ENCODE peak calls at places on chromosomes 11 and 22, in eight cellular contexts. One of them, this sample, is unnamed.

GRCh38 chr22:42060489-42060888 is 10.1 kb downstream of the NAGA start:
- DNase-seq in testis: no peak
- DNase-seq in HCT116: no peak
- DNase-seq in aorta: no peak
- DNase-seq in prostate gland: no peak
- DNase-seq in heart left ventricle: no peak
- DNase-seq in ovary: no peak
- DNase-seq in body of pancreas: no peak
- DNase-seq in this sample: no peak

GRCh38 chr11:33266418-33267215 is 9.4 kb downstream of the HIPK3 start:
- DNase-seq in testis: peak; percentile 76
- DNase-seq in ovary: peak; percentile 44
- DNase-seq in body of pancreas: peak; percentile 66
- DNase-seq in HCT116: no peak
- DNase-seq in aorta: no peak
- DNase-seq in heart left ventricle: peak; percentile 66
- DNase-seq in prostate gland: no peak
- DNase-seq in this sample: no peak

GRCh38 chr11:1706634-1707400 is 9.8 kb downstream of the KRTAP5-6 start:
- DNase-seq in ovary: no peak
- DNase-seq in prostate gland: no peak
- DNase-seq in HCT116: no peak
- DNase-seq in body of pancreas: peak; percentile 28
- DNase-seq in aorta: no peak
- DNase-seq in testis: no peak
- DNase-seq in heart left ventricle: no peak
- DNase-seq in this sample: peak; percentile 76

GRCh38 chr11:18836415-18836814 is 44.8 kb upstream of the PTPN5 start:
- DNase-seq in prostate gland: no peak
- DNase-seq in testis: no peak
- DNase-seq in ovary: no peak
- DNase-seq in heart left ventricle: no peak
- DNase-seq in aorta: no peak
- DNase-seq in HCT116: no peak
- DNase-seq in body of pancreas: no peak
- DNase-seq in this sample: no peak

GRCh38 chr11:103967985-103968384 is 68.5 kb upstream of the DDI1 start:
- DNase-seq in body of pancreas: no peak
- DNase-seq in heart left ventricle: no peak
- DNase-seq in HCT116: no peak
- DNase-seq in prostate gland: no peak
- DNase-seq in aorta: no peak
- DNase-seq in ovary: no peak
- DNase-seq in testis: no peak
- DNase-seq in this sample: no peak

GRCh38 chr11:69576069-69576782 is 64.7 kb upstream of the CCND1 start:
- DNase-seq in ovary: no peak
- DNase-seq in prostate gland: no peak
- DNase-seq in heart left ventricle: peak; percentile 39
- DNase-seq in body of pancreas: no peak
- DNase-seq in aorta: no peak
- DNase-seq in HCT116: no peak
- DNase-seq in testis: no peak
- DNase-seq in this sample: no peak

GRCh38 chr22:44928711-44929347 is 81.0 kb downstream of the PHF21B start:
- DNase-seq in aorta: peak; percentile 51
- DNase-seq in ovary: no peak
- DNase-seq in body of pancreas: no peak
- DNase-seq in testis: no peak
- DNase-seq in heart left ventricle: no peak
- DNase-seq in HCT116: no peak
- DNase-seq in prostate gland: no peak
- DNase-seq in this sample: peak; percentile 53

GRCh38 chr11:108483163-108483562 is 15.0 kb downstream of the POGLUT3 start:
- DNase-seq in HCT116: no peak
- DNase-seq in aorta: no peak
- DNase-seq in ovary: no peak
- DNase-seq in heart left ventricle: no peak
- DNase-seq in testis: no peak
- DNase-seq in body of pancreas: no peak
- DNase-seq in prostate gland: no peak
- DNase-seq in this sample: no peak

GRCh38 chr11:119222308-119222707 is 16.2 kb downstream of the CBL start:
- DNase-seq in ovary: no peak
- DNase-seq in prostate gland: no peak
- DNase-seq in heart left ventricle: no peak
- DNase-seq in aorta: no peak
- DNase-seq in HCT116: no peak
- DNase-seq in body of pancreas: no peak
- DNase-seq in testis: no peak
- DNase-seq in this sample: no peak

GRCh38 chr22:47901911-47902310 is 1139.5 kb downstream of the TBC1D22A start:
- DNase-seq in ovary: no peak
- DNase-seq in body of pancreas: no peak
- DNase-seq in HCT116: no peak
- DNase-seq in testis: no peak
- DNase-seq in heart left ventricle: no peak
- DNase-seq in aorta: no peak
- DNase-seq in prostate gland: no peak
- DNase-seq in this sample: no peak

GRCh38 chr11:80104196-80104595 is 663.4 kb upstream of the TENM4 start:
- DNase-seq in HCT116: no peak
- DNase-seq in heart left ventricle: no peak
- DNase-seq in prostate gland: no peak
- DNase-seq in ovary: no peak
- DNase-seq in body of pancreas: no peak
- DNase-seq in testis: no peak
- DNase-seq in aorta: no peak
- DNase-seq in this sample: no peak

GRCh38 chr11:93570759-93571413 is 27.7 kb upstream of the SMCO4 start:
- DNase-seq in ovary: peak; percentile 15
- DNase-seq in body of pancreas: peak; percentile 65
- DNase-seq in testis: peak; percentile 13
- DNase-seq in heart left ventricle: no peak
- DNase-seq in aorta: no peak
- DNase-seq in HCT116: no peak
- DNase-seq in prostate gland: peak; percentile 10
- DNase-seq in this sample: no peak

GRCh38 chr11:113073290-113073953 is 112.2 kb downstream of the NCAM1 start:
- DNase-seq in ovary: no peak
- DNase-seq in heart left ventricle: peak; percentile 44
- DNase-seq in prostate gland: no peak
- DNase-seq in aorta: no peak
- DNase-seq in body of pancreas: no peak
- DNase-seq in testis: no peak
- DNase-seq in HCT116: no peak
- DNase-seq in this sample: no peak

GRCh38 chr22:44625981-44626687 is 75.9 kb upstream of the PRR5 start:
- DNase-seq in ovary: peak; percentile 83
- DNase-seq in prostate gland: peak; percentile 54
- DNase-seq in testis: peak; percentile 83
- DNase-seq in heart left ventricle: peak; percentile 76
- DNase-seq in aorta: peak; percentile 88
- DNase-seq in HCT116: peak; percentile 38
- DNase-seq in body of pancreas: peak; percentile 74
- DNase-seq in this sample: peak; percentile 91

GRCh38 chr11:87033561-87033960 is 4.2 kb upstream of the TMEM135 start:
- DNase-seq in body of pancreas: no peak
- DNase-seq in aorta: no peak
- DNase-seq in HCT116: no peak
- DNase-seq in prostate gland: no peak
- DNase-seq in heart left ventricle: no peak
- DNase-seq in ovary: no peak
- DNase-seq in testis: no peak
- DNase-seq in this sample: no peak

GRCh38 chr22:37211853-37212173 is 464 bp downstream of the SSTR3 start:
- DNase-seq in HCT116: no peak
- DNase-seq in ovary: peak; percentile 54
- DNase-seq in body of pancreas: no peak
- DNase-seq in prostate gland: no peak
- DNase-seq in testis: no peak
- DNase-seq in aorta: peak; percentile 69
- DNase-seq in heart left ventricle: no peak
- DNase-seq in this sample: no peak

GRCh38 chr11:62544521-62545436 is 1.8 kb downstream of the AHNAK start:
- DNase-seq in ovary: peak; percentile 39
- DNase-seq in aorta: no peak
- DNase-seq in body of pancreas: no peak
- DNase-seq in prostate gland: no peak
- DNase-seq in heart left ventricle: peak; percentile 72
- DNase-seq in testis: no peak
- DNase-seq in HCT116: no peak
- DNase-seq in this sample: peak; percentile 44

GRCh38 chr11:69208190-69209037 is 52.7 kb downstream of the SMIM38 start:
- DNase-seq in prostate gland: no peak
- DNase-seq in aorta: peak; percentile 65
- DNase-seq in ovary: no peak
- DNase-seq in testis: no peak
- DNase-seq in body of pancreas: no peak
- DNase-seq in heart left ventricle: no peak
- DNase-seq in HCT116: no peak
- DNase-seq in this sample: no peak

GRCh38 chr22:33472462-33473344 is 414.5 kb upstream of the SYN3 start:
- DNase-seq in prostate gland: no peak
- DNase-seq in HCT116: no peak
- DNase-seq in heart left ventricle: no peak
- DNase-seq in ovary: no peak
- DNase-seq in aorta: no peak
- DNase-seq in body of pancreas: no peak
- DNase-seq in testis: no peak
- DNase-seq in this sample: no peak

GRCh38 chr11:128193633-128194032 is 393.7 kb downstream of the ETS1 start:
- DNase-seq in ovary: no peak
- DNase-seq in testis: no peak
- DNase-seq in prostate gland: no peak
- DNase-seq in heart left ventricle: no peak
- DNase-seq in body of pancreas: no peak
- DNase-seq in HCT116: no peak
- DNase-seq in aorta: no peak
- DNase-seq in this sample: no peak

GRCh38 chr11:117300301-117300700 is 9.2 kb downstream of the BACE1-AS start:
- DNase-seq in heart left ventricle: peak; percentile 47
- DNase-seq in body of pancreas: peak; percentile 74
- DNase-seq in testis: peak; percentile 44
- DNase-seq in HCT116: no peak
- DNase-seq in aorta: peak; percentile 77
- DNase-seq in ovary: peak; percentile 81
- DNase-seq in prostate gland: no peak
- DNase-seq in this sample: no peak

GRCh38 chr11:70353329-70353728 is 45.0 kb upstream of the CTTN start:
- DNase-seq in heart left ventricle: no peak
- DNase-seq in aorta: no peak
- DNase-seq in HCT116: no peak
- DNase-seq in ovary: no peak
- DNase-seq in body of pancreas: no peak
- DNase-seq in prostate gland: no peak
- DNase-seq in testis: no peak
- DNase-seq in this sample: no peak

GRCh38 chr11:69587454-69588081 is 53.4 kb upstream of the CCND1 start:
- DNase-seq in body of pancreas: no peak
- DNase-seq in ovary: no peak
- DNase-seq in prostate gland: no peak
- DNase-seq in aorta: no peak
- DNase-seq in heart left ventricle: no peak
- DNase-seq in HCT116: peak; percentile 23
- DNase-seq in testis: no peak
- DNase-seq in this sample: no peak

GRCh38 chr22:17370766-17371181 is 1.5 kb downstream of the CECR2 start:
- DNase-seq in testis: no peak
- DNase-seq in aorta: no peak
- DNase-seq in HCT116: no peak
- DNase-seq in ovary: no peak
- DNase-seq in prostate gland: no peak
- DNase-seq in body of pancreas: no peak
- DNase-seq in heart left ventricle: no peak
- DNase-seq in this sample: no peak
- H3K4me3 ChIP-seq in testis: peak overlapping the region; percentile 55
- H3K4me3 ChIP-seq in aorta: peak overlapping the region; percentile 18
- H3K4me3 ChIP-seq in HCT116: peak overlapping the region; percentile 33
- H3K4me3 ChIP-seq in ovary: peak overlapping the region; percentile 44
- H3K4me3 ChIP-seq in prostate gland: peak overlapping the region; percentile 50
- H3K4me3 ChIP-seq in body of pancreas: peak overlapping the region; percentile 36
- H3K4me3 ChIP-seq in heart left ventricle: peak overlapping the region; percentile 78
- H3K4me3 ChIP-seq in this sample: peak overlapping the region; percentile 67

GRCh38 chr11:47020793-47021624 is 84.4 kb downstream of the CSTPP1 start:
- DNase-seq in HCT116: no peak
- DNase-seq in aorta: no peak
- DNase-seq in body of pancreas: no peak
- DNase-seq in heart left ventricle: no peak
- DNase-seq in testis: no peak
- DNase-seq in prostate gland: no peak
- DNase-seq in ovary: no peak
- DNase-seq in this sample: no peak
- H3K27ac ChIP-seq in HCT116: no peak overlapping the region
- H3K27ac ChIP-seq in aorta: no peak overlapping the region
- H3K27ac ChIP-seq in body of pancreas: no peak overlapping the region
- H3K27ac ChIP-seq in heart left ventricle: no peak overlapping the region
- H3K27ac ChIP-seq in testis: no peak overlapping the region
- H3K27ac ChIP-seq in prostate gland: no peak overlapping the region
- H3K27ac ChIP-seq in ovary: no peak overlapping the region
- H3K27ac ChIP-seq in this sample: no peak overlapping the region

GRCh38 chr11:133064961-133065360 is 467.3 kb downstream of the OPCML start:
- DNase-seq in heart left ventricle: no peak
- DNase-seq in body of pancreas: no peak
- DNase-seq in prostate gland: no peak
- DNase-seq in testis: no peak
- DNase-seq in HCT116: no peak
- DNase-seq in ovary: no peak
- DNase-seq in aorta: no peak
- DNase-seq in this sample: no peak
- H3K4me3 ChIP-seq in heart left ventricle: no peak overlapping the region
- H3K4me3 ChIP-seq in body of pancreas: no peak overlapping the region
- H3K4me3 ChIP-seq in prostate gland: no peak overlapping the region
- H3K4me3 ChIP-seq in testis: peak overlapping the region; percentile 66
- H3K4me3 ChIP-seq in HCT116: no peak overlapping the region
- H3K4me3 ChIP-seq in ovary: no peak overlapping the region
- H3K4me3 ChIP-seq in aorta: peak overlapping the region; percentile 18
- H3K4me3 ChIP-seq in this sample: no peak overlapping the region

DNA sequence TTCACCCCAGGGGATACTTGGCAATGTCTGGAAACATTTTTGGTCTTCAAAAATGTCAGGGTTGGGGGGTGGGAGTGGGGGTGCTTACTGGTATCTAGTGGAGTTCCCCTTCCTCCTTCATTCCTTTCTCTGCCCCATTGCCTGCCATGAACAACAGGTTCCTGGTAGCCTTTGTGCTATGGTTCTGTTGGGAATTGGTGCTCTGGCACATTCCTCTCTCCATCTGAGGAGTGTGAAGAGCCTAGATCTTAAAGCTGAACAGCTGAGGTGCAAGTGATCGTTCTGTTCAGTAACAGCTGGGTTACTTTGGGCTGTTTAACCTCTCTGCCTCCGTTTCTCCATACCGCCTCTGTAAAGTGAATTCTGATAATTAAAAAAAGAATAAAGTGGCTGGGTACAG is 64.3 kb downstream of the C22orf31 start:
- DNase-seq in HCT116: no peak
- DNase-seq in ovary: no peak
- DNase-seq in testis: no peak
- DNase-seq in heart left ventricle: no peak
- DNase-seq in body of pancreas: no peak
- DNase-seq in prostate gland: no peak
- DNase-seq in aorta: no peak
- DNase-seq in this sample: no peak
- H3K27ac ChIP-seq in HCT116: no peak overlapping the region
- H3K27ac ChIP-seq in ovary: no peak overlapping the region
- H3K27ac ChIP-seq in testis: no peak overlapping the region
- H3K27ac ChIP-seq in heart left ventricle: no peak overlapping the region
- H3K27ac ChIP-seq in body of pancreas: no peak overlapping the region
- H3K27ac ChIP-seq in prostate gland: no peak overlapping the region
- H3K27ac ChIP-seq in aorta: no peak overlapping the region
- H3K27ac ChIP-seq in this sample: no peak overlapping the region

GRCh38 chr22:27372969-27373670 is 428.4 kb downstream of the MN1 start:
- DNase-seq in heart left ventricle: no peak
- DNase-seq in testis: no peak
- DNase-seq in HCT116: no peak
- DNase-seq in body of pancreas: peak; percentile 95
- DNase-seq in prostate gland: peak; percentile 72
- DNase-seq in ovary: no peak
- DNase-seq in aorta: no peak
- DNase-seq in this sample: no peak
- H3K4me3 ChIP-seq in heart left ventricle: no peak overlapping the region
- H3K4me3 ChIP-seq in testis: no peak overlapping the region
- H3K4me3 ChIP-seq in HCT116: no peak overlapping the region
- H3K4me3 ChIP-seq in body of pancreas: no peak overlapping the region
- H3K4me3 ChIP-seq in prostate gland: no peak overlapping the region
- H3K4me3 ChIP-seq in ovary: no peak overlapping the region
- H3K4me3 ChIP-seq in aorta: no peak overlapping the region
- H3K4me3 ChIP-seq in this sample: no peak overlapping the region

This sample was measured in left lung.